ENCODE peak calls at places on chromosome 11, in nine cellular contexts. E is HFF-Myc; Z is activated CD4-positive, alpha-beta T cell treated with anti-CD3 and anti-CD28 coated beads, Interleukin-2, amount 50 U/mL, for 1 hour; Y is NCI-H748 treated with DMSO at 0.1 percent for 48 hours; W is thoracic aorta; O is GDM1; D is A549; H is NCI-H1092; T is T-helper 2 cell treated with Interferon-gamma antibody and Interleukin-4, amounts not matched to agents 5 μg/mL and 100 μg/mL, for 36 hours. G is an unnamed sample.

GRCh38 chr11:29656557-29656956 is 360.3 kb downstream of the KCNA4 start:
- DNase-seq in E (no peak), D (no peak), Y (no peak), T (no peak), Z (no peak), H (no peak), W (no peak), O (no peak), G (no peak)

GRCh38 chr11:7584910-7585309 is 71.1 kb downstream of the PPFIBP2 start:
- DNase-seq in D (no peak), W (no peak), Z (no peak), Y (no peak), E (no peak), T (no peak), O (no peak), H (no peak), G (no peak)

GRCh38 chr11:86688398-86689179 is 16.2 kb upstream of the ME3 start:
- DNase-seq in T (peak; percentile 47), W (no peak), D (peak; percentile 36), Z (no peak), Y (no peak), E (no peak), O (peak; percentile 29), H (no peak), G (no peak)

GRCh38 chr11:108524422-108524821 is 26.2 kb upstream of the POGLUT3 start:
- DNase-seq in Z (no peak), D (no peak), E (no peak), O (no peak), H (no peak), W (no peak), Y (no peak), T (no peak), G (no peak)

GRCh38 chr11:68684385-68685356 is at the start of gene GAL:
- DNase-seq in W (no peak), T (no peak), Y (no peak), H (peak; percentile 18), E (no peak), D (no peak), Z (no peak), O (no peak), G (no peak)

GRCh38 chr11:1847941-1848639 is 4.8 kb upstream of the LSP1 start:
- DNase-seq in O (no peak), H (no peak), D (no peak), Z (no peak), W (no peak), T (no peak), Y (no peak), E (no peak), G (no peak)

GRCh38 chr11:117583063-117583801 is 213.8 kb downstream of the DSCAML1 start:
- DNase-seq in H (no peak), Z (no peak), T (no peak), D (no peak), O (no peak), Y (no peak), W (no peak), E (no peak), G (no peak)

GRCh38 chr11:31968774-31969433 is 122.0 kb upstream of the RCN1 start:
- DNase-seq in H (no peak), Z (no peak), Y (no peak), W (no peak), D (no peak), E (no peak), T (no peak), O (no peak), G (no peak)

GRCh38 chr11:113690619-113691569 is 15.2 kb downstream of the TMPRSS5 start:
- DNase-seq in Y (no peak), T (peak; percentile 15), H (no peak), Z (no peak), E (peak; percentile 9), O (no peak), W (no peak), D (peak; percentile 84), G (no peak)

GRCh38 chr11:113370634-113371033 is 16.9 kb upstream of the ANKK1 start:
- DNase-seq in Y (no peak), D (no peak), Z (no peak), T (no peak), O (no peak), H (no peak), W (no peak), E (no peak), G (no peak)

GRCh38 chr11:86575208-86575855 is 97.1 kb downstream of the ME3 start:
- DNase-seq in T (no peak), E (no peak), D (no peak), Z (no peak), H (no peak), W (no peak), O (no peak), Y (no peak), G (no peak)

GRCh38 chr11:122138759-122139594 is 23.0 kb upstream of the BLID start:
- DNase-seq in Y (no peak), W (no peak), T (no peak), E (no peak), Z (no peak), H (no peak), D (no peak), O (no peak), G (no peak)

GRCh38 chr11:2750601-2751522 is 51.1 kb upstream of the KCNQ1OT1 start:
- DNase-seq in T (no peak), W (no peak), D (no peak), E (no peak), H (peak; percentile 56), O (no peak), Z (no peak), Y (peak; percentile 52), G (no peak)

GRCh38 chr11:58024601-58025091 is 965 bp downstream of the OR9Q1 start:
- DNase-seq in E (no peak), D (no peak), T (no peak), O (no peak), Z (no peak), W (peak; percentile 15), Y (no peak), H (peak; percentile 80), G (peak; percentile 71)

GRCh38 chr11:114280696-114281095 is 15.5 kb upstream of the NNMT start:
- DNase-seq in Y (peak; percentile 24), E (peak; percentile 54), H (peak; percentile 80), Z (peak; percentile 13), O (no peak), D (peak; percentile 89), W (no peak), T (no peak), G (peak; percentile 75)

GRCh38 chr11:1880746-1881441 is 10.8 kb downstream of the PRR33 start:
- DNase-seq in Z (no peak), E (no peak), T (no peak), O (no peak), W (no peak), H (no peak), Y (no peak), D (no peak), G (no peak)

GRCh38 chr11:125690006-125690405 is 9.4 kb upstream of the ACRV1 start:
- DNase-seq in H (no peak), O (no peak), W (no peak), E (no peak), Y (no peak), Z (no peak), T (no peak), D (no peak), G (no peak)

GRCh38 chr11:131688056-131688693 is 317.8 kb downstream of the NTM start:
- DNase-seq in H (peak; percentile 22), Y (no peak), T (peak; percentile 32), W (no peak), E (no peak), O (peak; percentile 26), Z (no peak), D (peak; percentile 35), G (no peak)

GRCh38 chr11:11476971-11477645 is 124.1 kb upstream of the CSNK2A3 start:
- DNase-seq in D (no peak), E (no peak), Y (no peak), T (no peak), H (no peak), Z (no peak), O (no peak), W (no peak), G (no peak)

GRCh38 chr11:68963779-68964178 is 17.0 kb downstream of the MRGPRD start:
- DNase-seq in T (no peak), D (no peak), W (no peak), Y (no peak), O (no peak), Z (no peak), H (no peak), E (no peak), G (no peak)

GRCh38 chr11:34601085-34601444 is 19.8 kb upstream of the EHF start:
- DNase-seq in Y (no peak), E (peak; percentile 59), O (no peak), H (no peak), T (no peak), Z (no peak), D (no peak), W (no peak), G (no peak)

GRCh38 chr11:125332821-125333220 is 163.2 kb downstream of the FEZ1 start:
- DNase-seq in T (no peak), D (no peak), O (no peak), E (no peak), W (no peak), Z (no peak), Y (no peak), H (no peak), G (no peak)

GRCh38 chr11:34510673-34511072 is 2.9 kb downstream of the ELF5 start:
- DNase-seq in Y (no peak), O (no peak), W (no peak), H (no peak), D (no peak), T (no peak), Z (no peak), E (no peak), G (no peak)

GRCh38 chr11:95084509-95084908 is 5.1 kb upstream of the ENDOD1 start:
- DNase-seq in D (no peak), E (no peak), W (no peak), Z (no peak), T (peak; percentile 73), Y (no peak), H (no peak), O (no peak), G (no peak)

GRCh38 chr11:120710354-120711187 is 199.0 kb downstream of the GRIK4 start:
- DNase-seq in Z (no peak), O (no peak), Y (no peak), H (no peak), E (peak; percentile 55), W (no peak), T (no peak), D (no peak), G (no peak)

GRCh38 chr11:79461144-79461543 is 20.3 kb upstream of the TENM4 start:
- DNase-seq in H (no peak), W (no peak), T (no peak), Y (no peak), D (no peak), Z (no peak), E (no peak), O (no peak), G (no peak)

GRCh38 chr11:46380340-46381045 is 976 bp upstream of the MDK start:
- DNase-seq in Z (peak; percentile 27), D (no peak), H (peak; percentile 46), E (no peak), T (peak; percentile 70), O (no peak), W (no peak), Y (no peak), G (no peak)